ENCODE peak calls at places on chromosomes 13 and 19, in seven cellular contexts. A, Y, U, F, O, X and L are unnamed samples.

GRCh38 chr13:36130542-36131214 is 504 bp downstream of the DCLK1 start:
- DNase-seq in A (no peak), Y (peak), U (no peak), F (peak), O (peak), X (no peak), L (no peak)

GRCh38 chr13:104823071-104823470 is 1712.4 kb downstream of the EFNB2 start:
- DNase-seq in A (no peak), Y (no peak), U (no peak), F (no peak), O (no peak), X (no peak), L (no peak)

GRCh38 chr13:98890186-98890585 is 87.7 kb downstream of the DOCK9 start:
- DNase-seq in A (no peak), Y (no peak), U (peak), F (no peak), O (peak), X (no peak), L (no peak)

GRCh38 chr19:52190679-52191293 is 934 bp downstream of the PPP2R1A start:
- DNase-seq in A (no peak), Y (peak), U (peak), F (peak), O (peak), X (peak), L (no peak)

GRCh38 chr13:30173301-30173605 is 134.1 kb downstream of the KATNAL1 start:
- DNase-seq in A (no peak), Y (no peak), U (no peak), F (no peak), O (no peak), X (no peak), L (no peak)

GRCh38 chr13:112186091-112186490 is 119.1 kb downstream of the SOX1 start:
- DNase-seq in A (no peak), Y (no peak), U (no peak), F (no peak), O (no peak), X (no peak), L (no peak)

GRCh38 chr13:46359731-46360130 is 27.3 kb downstream of the RUBCNL start:
- DNase-seq in A (no peak), Y (no peak), U (no peak), F (no peak), O (peak), X (no peak), L (no peak)

GRCh38 chr13:57637515-57637914 is 6.0 kb downstream of the PCDH17 start:
- DNase-seq in A (no peak), Y (no peak), U (no peak), F (no peak), O (no peak), X (no peak), L (no peak)

GRCh38 chr13:40910324-40911050 is 108.6 kb downstream of the ELF1 start:
- DNase-seq in A (peak), Y (no peak), U (peak), F (no peak), O (peak), X (peak), L (no peak)

GRCh38 chr13:32472194-32472621 is 44.3 kb upstream of the N4BP2L1 start:
- DNase-seq in A (peak), Y (no peak), U (no peak), F (no peak), O (peak), X (peak), L (peak)

GRCh38 chr13:45718063-45718462 is 15.9 kb downstream of the CBY2 start:
- DNase-seq in A (peak), Y (no peak), U (peak), F (no peak), O (peak), X (no peak), L (peak)

GRCh38 chr19:46616631-46617322 is 8.1 kb downstream of the PTGIR start:
- DNase-seq in A (no peak), Y (peak), U (peak), F (peak), O (peak), X (peak), L (peak)

GRCh38 chr19:6654347-6655310 is 15.3 kb downstream of the TNFSF14 start:
- DNase-seq in A (peak), Y (no peak), U (no peak), F (no peak), O (no peak), X (peak), L (peak)

GRCh38 chr19:3725640-3726310 is 17.6 kb downstream of the TJP3 start:
- DNase-seq in A (no peak), Y (peak), U (no peak), F (no peak), O (no peak), X (no peak), L (no peak)

DNA sequence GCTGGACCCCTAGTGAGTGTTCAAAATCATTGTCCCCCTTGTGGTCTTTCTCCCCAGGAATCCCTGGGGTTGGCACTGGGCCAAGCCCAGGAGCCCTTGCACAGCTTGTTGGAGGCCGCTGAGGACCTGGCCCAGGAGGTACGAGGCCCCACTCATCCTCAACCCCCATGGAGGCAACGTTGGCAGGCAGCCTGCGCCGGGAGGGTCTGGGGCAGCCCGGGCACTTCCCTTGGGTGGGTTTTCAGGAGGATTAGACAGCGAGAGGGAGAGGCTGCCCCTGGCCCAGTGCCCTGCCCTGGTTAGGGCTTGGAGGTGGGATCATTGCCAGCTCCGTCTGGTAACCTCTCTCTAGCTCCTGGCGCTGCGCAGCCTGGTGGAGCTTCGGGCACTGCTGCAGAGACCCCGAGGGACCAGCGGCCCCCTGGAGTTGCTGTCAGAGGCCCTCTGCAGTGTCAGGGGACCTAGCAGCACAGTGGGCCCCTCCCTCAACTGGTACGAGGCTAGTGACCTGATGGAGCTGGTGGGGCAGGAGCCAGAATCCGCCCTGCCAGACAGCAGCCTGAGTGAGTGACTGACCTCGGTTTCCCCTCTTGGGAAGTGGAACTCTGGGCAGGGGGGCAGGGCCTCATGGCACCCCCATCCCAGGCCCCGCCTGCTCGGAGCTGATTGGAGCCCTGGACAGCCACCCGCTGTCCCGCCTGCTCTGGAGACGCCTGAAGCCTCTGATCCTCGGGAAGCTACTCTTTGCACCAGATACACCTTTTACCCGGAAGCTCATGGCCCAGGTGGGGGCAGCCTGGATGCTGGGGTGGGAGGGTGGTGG is 3.0 kb downstream of the ABCA7 start:
- DNase-seq in A (no peak), Y (no peak), U (no peak), F (no peak), O (no peak), X (no peak), L (no peak)
- TF ChIP-seq CTCF in A (no peak), Y (no peak), U (no peak), F (no peak), O (no peak), X (no peak), L (no peak)

DNA sequence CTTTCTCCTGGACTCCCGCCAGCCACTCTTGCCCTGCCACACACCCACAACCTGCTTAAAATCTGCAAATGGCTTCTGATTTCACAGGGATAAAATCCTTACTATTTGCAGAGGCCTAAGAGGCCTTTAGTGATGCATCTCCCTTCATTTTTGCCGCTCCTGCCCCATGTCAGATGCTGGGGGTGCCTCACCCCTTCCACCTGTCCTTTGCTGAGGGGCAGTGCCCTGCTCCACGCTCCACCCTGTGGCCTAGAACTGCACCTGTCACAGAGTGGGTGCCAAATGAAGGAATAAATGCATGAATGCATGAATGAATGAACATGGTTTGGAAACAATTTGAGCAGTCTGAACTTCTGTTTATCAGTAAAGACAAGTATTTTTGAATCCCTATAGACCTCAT is 34.1 kb upstream of the UQCRFS1 start:
- DNase-seq in A (no peak), Y (no peak), U (no peak), F (no peak), O (no peak), X (no peak), L (no peak)
- TF ChIP-seq CTCF in A (no peak), Y (no peak), U (no peak), F (peak), O (no peak), X (no peak), L (no peak)

DNA sequence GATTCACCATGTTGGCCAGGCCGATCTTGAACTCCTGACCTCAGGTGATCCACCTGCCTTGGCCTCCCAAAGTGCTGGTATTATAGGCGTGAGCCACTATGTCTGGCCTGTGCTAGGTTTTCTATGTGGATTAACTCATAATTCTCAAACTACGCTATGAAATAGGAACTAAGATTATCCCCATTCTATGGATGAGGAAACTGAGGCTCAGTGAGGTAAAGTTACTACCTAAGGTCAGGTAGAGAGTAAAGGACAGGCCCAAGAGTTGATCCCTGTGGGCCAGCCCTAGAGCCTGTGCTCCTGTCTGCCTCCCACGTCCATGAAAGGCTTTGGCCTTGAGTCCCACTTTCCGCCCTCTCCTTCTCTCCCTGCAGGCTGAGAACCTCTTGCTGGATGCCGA is 20.0 kb downstream of the MARK4 start:
- DNase-seq in A (no peak), Y (no peak), U (no peak), F (no peak), O (no peak), X (no peak), L (no peak)
- TF ChIP-seq CTCF in A (no peak), Y (no peak), U (no peak), F (no peak), O (no peak), X (no peak), L (no peak)

GRCh38 chr19:36686365-36687213 is 823 bp upstream of the ZNF567 start:
- DNase-seq in A (no peak), Y (peak), U (peak), F (no peak), O (peak), X (no peak), L (no peak)

GRCh38 chr19:36685835-36686234 is 1.6 kb upstream of the ZNF567 start:
- DNase-seq in A (no peak), Y (no peak), U (no peak), F (no peak), O (no peak), X (no peak), L (no peak)

GRCh38 chr19:36688058-36688457 is 646 bp downstream of the ZNF567 start:
- DNase-seq in A (no peak), Y (no peak), U (peak), F (no peak), O (no peak), X (no peak), L (peak)

GRCh38 chr19:36687214-36688056 is at the start of gene ZNF567:
- DNase-seq in A (peak), Y (peak), U (peak), F (peak), O (peak), X (peak), L (peak)
- TF ChIP-seq CTCF in A (no peak), Y (peak), U (peak), F (no peak), O (no peak), X (no peak), L (no peak)